ENCODE peak calls at places on chromosome X, in four cellular contexts. I, F, H and M are unnamed samples.

GRCh38 chrX:11944486-11944885 is 186.4 kb downstream of the MSL3 start:
- DNase-seq in I (peak), F (peak), H (peak), M (no peak)

GRCh38 chrX:86002076-86002896 is 45.1 kb downstream of the CHM start:
- DNase-seq in I (peak), F (peak), H (no peak), M (peak)

GRCh38 chrX:1249101-1249887 is 19.3 kb upstream of the CSF2RA start:
- DNase-seq in I (peak), F (no peak), H (no peak), M (peak)

GRCh38 chrX:19740744-19741143 is 146.7 kb downstream of the SH3KBP1 start:
- DNase-seq in I (no peak), F (no peak), H (no peak), M (no peak)

GRCh38 chrX:101071585-101071984 is 7.1 kb upstream of the TMEM35A start:
- DNase-seq in I (no peak), F (no peak), H (no peak), M (no peak)

GRCh38 chrX:104134583-104135261 is 22.1 kb downstream of the SLC25A53 start:
- DNase-seq in I (no peak), F (no peak), H (no peak), M (no peak)

GRCh38 chrX:148385471-148385870 is 114.9 kb upstream of the AFF2 start:
- DNase-seq in I (no peak), F (no peak), H (no peak), M (no peak)

GRCh38 chrX:95063554-95063953 is 1389.5 kb downstream of the FAM133A start:
- DNase-seq in I (no peak), F (peak), H (no peak), M (no peak)

GRCh38 chrX:145292208-145292607 is 44.9 kb downstream of the SPANXN1 start:
- DNase-seq in I (no peak), F (no peak), H (no peak), M (no peak)

GRCh38 chrX:133661962-133662839 is 246.9 kb upstream of the GPC4 start:
- DNase-seq in I (no peak), F (no peak), H (no peak), M (no peak)

GRCh38 chrX:48753708-48754107 is 7.8 kb upstream of the GLOD5 start:
- DNase-seq in I (no peak), F (no peak), H (no peak), M (no peak)

GRCh38 chrX:132954323-132954722 is 4.1 kb downstream of the HS6ST2 start:
- DNase-seq in I (no peak), F (no peak), H (no peak), M (no peak)

GRCh38 chrX:16487620-16488380 is 162.2 kb upstream of the S100G start:
- DNase-seq in I (no peak), F (peak), H (no peak), M (no peak)

GRCh38 chrX:23333842-23334535 is 660 bp upstream of the PTCHD1 start:
- DNase-seq in I (peak), F (no peak), H (peak), M (peak)

GRCh38 chrX:144681501-144681900 is 565.8 kb upstream of the SPANXN1 start:
- DNase-seq in I (no peak), F (no peak), H (no peak), M (no peak)

GRCh38 chrX:107440692-107441091 is 8.8 kb upstream of the FRMPD3 start:
- DNase-seq in I (no peak), F (no peak), H (no peak), M (no peak)

GRCh38 chrX:22300130-22300529 is 27.4 kb downstream of the CBLL2 start:
- DNase-seq in I (no peak), F (peak), H (peak), M (no peak)

GRCh38 chrX:67720344-67720743 is 176.5 kb downstream of the AR start:
- DNase-seq in I (no peak), F (no peak), H (no peak), M (no peak)

GRCh38 chrX:24410514-24411189 is 50.2 kb downstream of the SUPT20HL1 start:
- DNase-seq in I (no peak), F (no peak), H (no peak), M (no peak)

GRCh38 chrX:31500920-31501319 is 429.1 kb upstream of the FTHL17 start:
- DNase-seq in I (no peak), F (peak), H (no peak), M (no peak)

GRCh38 chrX:105658136-105658535 is 164.2 kb upstream of the NRK start:
- DNase-seq in I (no peak), F (no peak), H (no peak), M (no peak)

GRCh38 chrX:28851871-28852270 is 264.6 kb downstream of the IL1RAPL1 start:
- DNase-seq in I (no peak), F (no peak), H (no peak), M (no peak)

GRCh38 chrX:132853040-132853439 is 105.4 kb downstream of the HS6ST2 start:
- DNase-seq in I (no peak), F (no peak), H (no peak), M (no peak)

GRCh38 chrX:42519666-42520231 is 258.2 kb downstream of the PPP1R2C start:
- DNase-seq in I (no peak), F (peak), H (no peak), M (no peak)

GRCh38 chrX:136209016-136209738 is 42.0 kb downstream of the MAP7D3 start:
- DNase-seq in I (peak), F (peak), H (peak), M (peak)

GRCh38 chrX:12702509-12703091 is 88.6 kb upstream of the PRPS2 start:
- DNase-seq in I (peak), F (no peak), H (peak), M (no peak)

DNA sequence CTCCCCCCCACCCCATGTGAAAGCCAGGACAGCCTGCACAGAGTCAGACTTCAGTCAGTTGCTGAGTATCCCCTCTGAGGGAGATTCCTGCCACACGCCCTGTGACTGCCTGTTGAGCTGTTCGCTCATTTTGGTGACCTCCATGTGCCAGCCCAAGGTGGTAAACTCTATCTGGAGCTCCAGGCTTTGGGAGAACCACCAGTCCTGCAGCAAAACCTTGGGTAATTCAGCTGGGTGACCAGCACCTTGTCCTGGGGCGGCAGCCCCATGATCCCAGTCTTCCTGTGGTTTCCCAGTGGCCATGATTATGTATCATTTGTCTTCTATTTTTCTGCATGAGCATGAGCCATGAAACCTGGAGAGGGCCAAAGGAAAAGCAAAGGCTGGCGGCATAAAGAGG is 73.4 kb downstream of the NBDY start:
- DNase-seq in I (no peak), F (no peak), H (no peak), M (no peak)
- H3K4me3 ChIP-seq in I (no peak), F (no peak), H (no peak), M (peak)

DNA sequence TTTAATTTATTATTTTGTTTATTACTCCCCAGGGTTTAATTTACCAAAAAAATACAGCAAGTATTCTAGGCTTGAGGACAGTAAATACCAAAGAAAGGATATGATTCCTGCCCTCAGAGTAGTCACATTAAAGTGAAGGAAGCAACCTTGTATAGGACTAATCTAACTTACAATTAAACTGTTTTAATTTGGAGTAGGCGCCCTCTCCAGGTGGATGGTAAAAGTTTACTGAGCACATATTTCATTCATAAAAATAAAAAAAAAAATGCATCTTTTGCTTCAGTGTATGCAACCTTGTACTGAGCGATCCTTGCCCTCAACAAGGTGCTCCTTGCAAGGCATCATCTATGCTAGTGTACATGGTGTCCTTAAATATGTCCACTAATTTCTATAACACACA is 72.0 kb upstream of the MAGEB16 start:
- DNase-seq in I (no peak), F (peak), H (no peak), M (no peak)
- TF ChIP-seq CTCF in I (peak), F (peak), H (peak), M (peak)

GRCh38 chrX:110162867-110163266 is 155.0 kb downstream of the AMMECR1 start:
- DNase-seq in I (no peak), F (no peak), H (no peak), M (no peak)

GRCh38 chrX:110162131-110162530 is 155.8 kb downstream of the AMMECR1 start:
- DNase-seq in I (no peak), F (no peak), H (no peak), M (no peak)

GRCh38 chrX:110159865-110160264 is 157.0 kb downstream of the TMEM164 start:
- DNase-seq in I (no peak), F (no peak), H (no peak), M (no peak)

GRCh38 chrX:110159235-110159634 is 156.3 kb downstream of the TMEM164 start:
- DNase-seq in I (no peak), F (no peak), H (no peak), M (no peak)

DNA sequence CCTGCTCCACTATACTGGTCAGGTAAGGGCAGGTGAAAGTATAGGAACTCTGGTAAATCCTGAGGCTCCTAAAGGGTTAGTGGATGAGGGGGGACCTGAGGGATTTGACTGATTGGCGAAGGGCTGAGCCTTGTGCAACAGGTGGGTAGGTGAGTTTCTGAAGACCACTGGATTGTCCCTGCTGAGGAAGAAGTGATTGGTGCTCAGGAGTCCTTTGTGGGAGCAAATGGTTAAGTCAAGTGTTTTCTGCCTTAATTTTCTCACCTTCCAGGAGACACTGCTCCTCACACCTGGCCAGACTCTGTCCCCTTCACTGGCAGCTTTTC is 156.6 kb downstream of the AMMECR1 start:
- DNase-seq in I (no peak), F (no peak), H (no peak), M (no peak)
- H3K9ac ChIP-seq in I (no peak), F (no peak), H (no peak), M (no peak)

DNA sequence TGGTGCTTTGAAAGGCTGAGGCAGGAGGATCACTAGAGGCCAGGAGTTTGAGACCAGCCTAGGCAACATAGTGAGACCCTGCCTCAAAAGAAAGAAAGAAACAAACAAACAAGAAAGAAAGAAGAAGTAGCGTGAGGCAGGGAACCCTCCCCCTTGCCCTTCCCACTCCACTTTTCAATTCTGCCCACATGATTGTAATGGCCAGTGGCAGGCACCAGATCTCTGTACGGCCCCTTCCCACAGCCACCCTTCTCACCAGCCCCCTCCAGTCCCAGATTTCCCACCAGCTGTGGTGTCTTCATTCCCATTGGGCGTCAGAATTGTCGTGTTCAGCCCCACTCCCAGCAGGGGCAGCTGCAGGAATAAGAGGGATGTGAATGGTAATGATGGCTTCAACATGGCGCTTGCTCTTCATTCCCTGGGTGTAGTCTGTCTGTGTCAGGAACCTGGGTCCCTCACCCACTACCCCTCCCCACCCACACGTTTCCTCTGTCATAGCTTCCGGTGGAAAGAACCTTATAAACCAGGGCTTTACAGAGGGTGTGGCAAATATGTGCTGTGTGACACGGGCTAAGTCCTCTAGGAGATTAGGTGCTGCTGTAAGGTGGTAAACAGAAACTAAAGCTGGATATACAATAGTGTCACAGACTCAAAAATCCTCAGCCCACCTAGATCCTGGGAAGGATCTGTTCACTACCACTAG is at the start of gene IL2RG:
- DNase-seq in I (no peak), F (no peak), H (no peak), M (peak)
- H3K4me3 ChIP-seq in I (no peak), F (no peak), H (no peak), M (peak)